ENCODE peak calls at places on chromosome 10, in eight cellular contexts. U, H, I, X, B, K, D and N are unnamed samples.

GRCh38 chr10:91974960-91975359 is 51.4 kb downstream of the BTAF1 start:
- DNase-seq in K (no peak), H (no peak), U (no peak), X (no peak), I (peak), B (no peak), D (peak), N (no peak)

GRCh38 chr10:103715430-103715829 is 139.9 kb downstream of the SH3PXD2A start:
- DNase-seq in U (peak), X (no peak), D (no peak), B (no peak), K (no peak), H (no peak), I (peak), N (peak)

GRCh38 chr10:84842593-84842992 is 514.2 kb downstream of the CCSER2 start:
- DNase-seq in D (no peak), X (no peak), H (no peak), K (no peak), I (no peak), U (no peak), B (no peak), N (no peak)

GRCh38 chr10:119543814-119544642 is 1.5 kb upstream of the RGS10 start:
- DNase-seq in H (no peak), I (no peak), K (no peak), B (no peak), X (peak), U (no peak), D (no peak), N (no peak)

GRCh38 chr10:51397695-51398094 is 301.7 kb downstream of the CSTF2T start:
- DNase-seq in U (peak), X (no peak), B (no peak), K (no peak), H (no peak), D (no peak), I (peak), N (peak)

GRCh38 chr10:88901610-88902327 is 21.7 kb downstream of the STAMBPL1 start:
- DNase-seq in U (no peak), I (no peak), D (peak), K (no peak), H (no peak), B (no peak), X (no peak), N (no peak)

GRCh38 chr10:72080042-72081035 is 8.0 kb downstream of the SPOCK2 start:
- DNase-seq in H (no peak), K (no peak), X (peak), B (no peak), D (no peak), U (peak), I (peak), N (no peak)

GRCh38 chr10:97067716-97068391 is 117.9 kb downstream of the SLIT1 start:
- DNase-seq in B (no peak), H (no peak), U (no peak), I (no peak), K (no peak), X (peak), D (no peak), N (no peak)

GRCh38 chr10:43681226-43681625 is 32.5 kb upstream of the ZNF32 start:
- DNase-seq in X (no peak), U (no peak), H (no peak), D (no peak), K (no peak), B (no peak), I (no peak), N (no peak)

GRCh38 chr10:69731184-69731583 is 70.5 kb upstream of the COL13A1 start:
- DNase-seq in K (no peak), I (no peak), B (no peak), U (peak), D (peak), H (no peak), X (no peak), N (no peak)

GRCh38 chr10:109894516-109894915 is 28.8 kb downstream of the XPNPEP1 start:
- DNase-seq in K (no peak), H (no peak), U (peak), D (no peak), B (peak), X (no peak), I (peak), N (no peak)

GRCh38 chr10:110648743-110649651 is 4.9 kb downstream of the RBM20 start:
- DNase-seq in H (no peak), D (peak), I (no peak), B (no peak), U (no peak), X (no peak), K (no peak), N (no peak)

GRCh38 chr10:120492366-120492765 is 35.3 kb downstream of the PLPP4 start:
- DNase-seq in I (no peak), X (peak), K (no peak), D (no peak), B (no peak), H (no peak), U (no peak), N (no peak)

GRCh38 chr10:87505366-87506113 is 847 bp downstream of the MINPP1 start:
- DNase-seq in D (peak), I (peak), B (peak), U (peak), K (peak), H (peak), X (peak), N (peak)

GRCh38 chr10:100697070-100697469 is 48.3 kb upstream of the PAX2 start:
- DNase-seq in D (peak), X (peak), H (no peak), I (peak), B (no peak), U (no peak), K (no peak), N (no peak)

GRCh38 chr10:48993627-48994026 is 54.0 kb upstream of the LRRC18 start:
- DNase-seq in B (no peak), D (no peak), X (no peak), H (no peak), I (no peak), K (no peak), U (no peak), N (no peak)

GRCh38 chr10:844552-844951 is 87.0 kb downstream of the LARP4B start:
- DNase-seq in D (no peak), H (no peak), I (no peak), U (no peak), B (no peak), K (no peak), X (no peak), N (no peak)

GRCh38 chr10:60570272-60570865 is 180.7 kb upstream of the ANK3 start:
- DNase-seq in I (no peak), K (no peak), B (peak), X (no peak), D (no peak), U (no peak), H (no peak), N (no peak)

GRCh38 chr10:22550732-22551131 is 163.6 kb downstream of the PIP4K2A start:
- DNase-seq in B (no peak), I (peak), K (peak), H (peak), D (peak), U (peak), X (peak), N (no peak)

GRCh38 chr10:13483073-13483472 is 45.7 kb downstream of the BEND7 start:
- DNase-seq in I (no peak), B (no peak), U (no peak), K (no peak), D (no peak), H (no peak), X (no peak), N (no peak)

GRCh38 chr10:61733358-61733940 is 70.7 kb downstream of the CABCOCO1 start:
- DNase-seq in D (peak), X (peak), I (peak), K (peak), B (peak), U (no peak), H (no peak), N (no peak)

GRCh38 chr10:70652761-70653657 is 19.3 kb upstream of the ADAMTS14 start:
- DNase-seq in B (no peak), D (peak), U (peak), I (peak), X (no peak), K (no peak), H (no peak), N (peak)

GRCh38 chr10:34446046-34446445 is 369.1 kb downstream of the PARD3 start:
- DNase-seq in I (no peak), B (no peak), U (no peak), D (no peak), H (no peak), X (no peak), K (no peak), N (no peak)

GRCh38 chr10:73648975-73649829 is 6.6 kb downstream of the SYNPO2L start:
- DNase-seq in H (no peak), K (no peak), I (peak), B (no peak), X (peak), U (no peak), D (no peak), N (no peak)

GRCh38 chr10:5873515-5873995 is 16.1 kb downstream of the ANKRD16 start:
- DNase-seq in H (peak), D (peak), B (peak), I (peak), X (peak), K (peak), U (peak), N (peak)

GRCh38 chr10:123143162-123143824 is 4.6 kb upstream of the HMX2 start:
- DNase-seq in K (no peak), X (peak), U (no peak), D (no peak), H (no peak), I (no peak), B (no peak), N (no peak)

GRCh38 chr10:133158756-133159610 is 1.0 kb upstream of the KNDC1 start:
- DNase-seq in H (no peak), B (peak), D (no peak), I (no peak), K (no peak), X (peak), U (no peak), N (no peak)

GRCh38 chr10:121753726-121754476 is 155.7 kb upstream of the FGFR2 start:
- DNase-seq in D (peak), U (no peak), I (peak), B (no peak), X (no peak), K (no peak), H (no peak), N (no peak)

GRCh38 chr10:22742678-22743077 is 28.3 kb upstream of the PIP4K2A start:
- DNase-seq in K (no peak), X (no peak), H (no peak), D (no peak), I (no peak), B (no peak), U (no peak), N (no peak)

GRCh38 chr10:126036515-126036914 is 140.2 kb downstream of the FANK1 start:
- DNase-seq in B (no peak), H (no peak), X (no peak), D (no peak), U (no peak), K (no peak), I (no peak), N (no peak)

GRCh38 chr10:72292223-72292691 is 18.5 kb downstream of the DDIT4 start:
- DNase-seq in D (no peak), K (no peak), I (peak), U (no peak), X (no peak), H (no peak), B (no peak), N (no peak)

GRCh38 chr10:88389456-88389855 is 193.7 kb downstream of the RNLS start:
- DNase-seq in K (peak), H (peak), U (no peak), I (peak), X (peak), B (no peak), D (peak), N (no peak)

GRCh38 chr10:22713853-22714523 is 390 bp downstream of the PIP4K2A start:
- DNase-seq in X (peak), K (peak), D (peak), H (peak), U (peak), B (no peak), I (no peak), N (no peak)

GRCh38 chr10:115998301-115998700 is 274.7 kb downstream of the GFRA1 start:
- DNase-seq in K (no peak), H (no peak), B (no peak), I (no peak), D (no peak), X (no peak), U (no peak), N (no peak)

GRCh38 chr10:46091834-46092522 is 45.9 kb upstream of the MSMB start:
- DNase-seq in K (no peak), D (no peak), I (no peak), X (no peak), U (no peak), H (no peak), B (no peak), N (no peak)

GRCh38 chr10:96397902-96398301 is 39.1 kb upstream of the OPALIN start:
- DNase-seq in K (no peak), H (no peak), B (no peak), I (no peak), X (no peak), U (peak), D (no peak), N (no peak)

GRCh38 chr10:48330269-48330668 is 23.8 kb downstream of the MAPK8 start:
- DNase-seq in D (no peak), B (no peak), U (no peak), X (no peak), H (no peak), I (no peak), K (no peak), N (no peak)

GRCh38 chr10:103543617-103544525 is 50.4 kb downstream of the NEURL1 start:
- DNase-seq in X (peak), D (no peak), K (no peak), H (no peak), I (no peak), U (no peak), B (no peak), N (no peak)

GRCh38 chr10:118924493-118924892 is 105.0 kb upstream of the NANOS1 start:
- DNase-seq in K (no peak), I (no peak), D (no peak), X (no peak), H (no peak), B (no peak), U (no peak), N (no peak)